ENCODE peak calls at places on chromosome 16, in seven cellular contexts. One of them, this sample, is unnamed.

GRCh38 chr16:87556941-87557459 is 45.3 kb upstream of the JPH3 start:
- DNase-seq in H1: no peak
- DNase-seq in A549: no peak
- DNase-seq in HCT116: no peak
- DNase-seq in K562: no peak
- DNase-seq in GM12878: no peak
- DNase-seq in HepG2: no peak
- DNase-seq in this sample: peak

GRCh38 chr16:58426095-58426494 is 33.8 kb downstream of the GINS3 start:
- DNase-seq in H1: no peak
- DNase-seq in A549: no peak
- DNase-seq in HCT116: no peak
- DNase-seq in K562: no peak
- DNase-seq in GM12878: peak
- DNase-seq in HepG2: no peak
- DNase-seq in this sample: no peak

GRCh38 chr16:14240964-14241363 is 169.8 kb downstream of the MRTFB start:
- DNase-seq in H1: no peak
- DNase-seq in A549: no peak
- DNase-seq in HCT116: no peak
- DNase-seq in K562: no peak
- DNase-seq in GM12878: no peak
- DNase-seq in HepG2: no peak
- DNase-seq in this sample: no peak

GRCh38 chr16:10876799-10877341 is at the start of gene CIITA:
- DNase-seq in H1: no peak
- DNase-seq in A549: no peak
- DNase-seq in HCT116: peak
- DNase-seq in K562: peak
- DNase-seq in GM12878: peak
- DNase-seq in HepG2: no peak
- DNase-seq in this sample: peak

GRCh38 chr16:77540656-77541055 is 105.8 kb upstream of the ADAMTS18 start:
- DNase-seq in H1: no peak
- DNase-seq in A549: no peak
- DNase-seq in HCT116: no peak
- DNase-seq in K562: no peak
- DNase-seq in GM12878: no peak
- DNase-seq in HepG2: no peak
- DNase-seq in this sample: no peak

GRCh38 chr16:66888647-66889615 is 8.6 kb downstream of the PDP2 start:
- DNase-seq in H1: no peak
- DNase-seq in A549: no peak
- DNase-seq in HCT116: no peak
- DNase-seq in K562: no peak
- DNase-seq in GM12878: no peak
- DNase-seq in HepG2: no peak
- DNase-seq in this sample: no peak

GRCh38 chr16:12157510-12158093 is 181.1 kb downstream of the SNX29 start:
- DNase-seq in H1: no peak
- DNase-seq in A549: no peak
- DNase-seq in HCT116: no peak
- DNase-seq in K562: no peak
- DNase-seq in GM12878: no peak
- DNase-seq in HepG2: peak
- DNase-seq in this sample: peak

GRCh38 chr16:8866118-8866883 is 2.5 kb downstream of the CARHSP1 start:
- DNase-seq in H1: peak
- DNase-seq in A549: no peak
- DNase-seq in HCT116: no peak
- DNase-seq in K562: no peak
- DNase-seq in GM12878: no peak
- DNase-seq in HepG2: peak
- DNase-seq in this sample: no peak

GRCh38 chr16:17266606-17267313 is 204.0 kb downstream of the XYLT1 start:
- DNase-seq in H1: no peak
- DNase-seq in A549: no peak
- DNase-seq in HCT116: no peak
- DNase-seq in K562: no peak
- DNase-seq in GM12878: no peak
- DNase-seq in HepG2: no peak
- DNase-seq in this sample: no peak

GRCh38 chr16:49708491-49708890 is 147.4 kb downstream of the ZNF423 start:
- DNase-seq in H1: no peak
- DNase-seq in A549: no peak
- DNase-seq in HCT116: no peak
- DNase-seq in K562: no peak
- DNase-seq in GM12878: no peak
- DNase-seq in HepG2: no peak
- DNase-seq in this sample: no peak

GRCh38 chr16:7921360-7921759 is 588.7 kb downstream of the RBFOX1 start:
- DNase-seq in H1: peak
- DNase-seq in A549: no peak
- DNase-seq in HCT116: no peak
- DNase-seq in K562: no peak
- DNase-seq in GM12878: no peak
- DNase-seq in HepG2: no peak
- DNase-seq in this sample: no peak

GRCh38 chr16:78325532-78325931 is 226.1 kb downstream of the WWOX start:
- DNase-seq in H1: no peak
- DNase-seq in A549: no peak
- DNase-seq in HCT116: no peak
- DNase-seq in K562: no peak
- DNase-seq in GM12878: no peak
- DNase-seq in HepG2: no peak
- DNase-seq in this sample: no peak

GRCh38 chr16:57592591-57593003 is 35.8 kb upstream of the ADGRG1 start:
- DNase-seq in H1: no peak
- DNase-seq in A549: no peak
- DNase-seq in HCT116: no peak
- DNase-seq in K562: no peak
- DNase-seq in GM12878: no peak
- DNase-seq in HepG2: no peak
- DNase-seq in this sample: no peak

GRCh38 chr16:81035975-81036750 is 521 bp downstream of the ATMIN start:
- DNase-seq in H1: no peak
- DNase-seq in A549: peak
- DNase-seq in HCT116: no peak
- DNase-seq in K562: peak
- DNase-seq in GM12878: no peak
- DNase-seq in HepG2: peak
- DNase-seq in this sample: peak

GRCh38 chr16:48123104-48123788 is 32.5 kb downstream of the ABCC12 start:
- DNase-seq in H1: no peak
- DNase-seq in A549: peak
- DNase-seq in HCT116: peak
- DNase-seq in K562: peak
- DNase-seq in GM12878: no peak
- DNase-seq in HepG2: peak
- DNase-seq in this sample: peak

GRCh38 chr16:47848481-47849109 is 307.2 kb downstream of the ABCC12 start:
- DNase-seq in H1: peak
- DNase-seq in A549: no peak
- DNase-seq in HCT116: no peak
- DNase-seq in K562: no peak
- DNase-seq in GM12878: no peak
- DNase-seq in HepG2: no peak
- DNase-seq in this sample: peak

GRCh38 chr16:28910046-28911031 is 14.7 kb downstream of the RABEP2 start:
- DNase-seq in H1: no peak
- DNase-seq in A549: no peak
- DNase-seq in HCT116: peak
- DNase-seq in K562: no peak
- DNase-seq in GM12878: no peak
- DNase-seq in HepG2: no peak
- DNase-seq in this sample: peak

GRCh38 chr16:22300427-22301071 is 3.3 kb downstream of the POLR3E start:
- DNase-seq in H1: no peak
- DNase-seq in A549: peak
- DNase-seq in HCT116: no peak
- DNase-seq in K562: peak
- DNase-seq in GM12878: no peak
- DNase-seq in HepG2: peak
- DNase-seq in this sample: peak

GRCh38 chr16:15515992-15516391 is 81.6 kb downstream of the BMERB1 start:
- DNase-seq in H1: no peak
- DNase-seq in A549: no peak
- DNase-seq in HCT116: no peak
- DNase-seq in K562: no peak
- DNase-seq in GM12878: no peak
- DNase-seq in HepG2: no peak
- DNase-seq in this sample: no peak

GRCh38 chr16:58848662-58849002 is 114.5 kb upstream of the GOT2 start:
- DNase-seq in H1: no peak
- DNase-seq in A549: no peak
- DNase-seq in HCT116: no peak
- DNase-seq in K562: no peak
- DNase-seq in GM12878: no peak
- DNase-seq in HepG2: no peak
- DNase-seq in this sample: no peak

GRCh38 chr16:81470796-81471636 is 26.4 kb downstream of the CMIP start:
- DNase-seq in H1: no peak
- DNase-seq in A549: no peak
- DNase-seq in HCT116: no peak
- DNase-seq in K562: no peak
- DNase-seq in GM12878: no peak
- DNase-seq in HepG2: no peak
- DNase-seq in this sample: no peak

GRCh38 chr16:22901563-22901962 is 87.6 kb downstream of the HS3ST2 start:
- DNase-seq in H1: no peak
- DNase-seq in A549: no peak
- DNase-seq in HCT116: no peak
- DNase-seq in K562: no peak
- DNase-seq in GM12878: no peak
- DNase-seq in HepG2: no peak
- DNase-seq in this sample: no peak

GRCh38 chr16:28297784-28298510 is 5.6 kb downstream of the SBK1 start:
- DNase-seq in H1: no peak
- DNase-seq in A549: no peak
- DNase-seq in HCT116: no peak
- DNase-seq in K562: no peak
- DNase-seq in GM12878: no peak
- DNase-seq in HepG2: no peak
- DNase-seq in this sample: no peak

DNA sequence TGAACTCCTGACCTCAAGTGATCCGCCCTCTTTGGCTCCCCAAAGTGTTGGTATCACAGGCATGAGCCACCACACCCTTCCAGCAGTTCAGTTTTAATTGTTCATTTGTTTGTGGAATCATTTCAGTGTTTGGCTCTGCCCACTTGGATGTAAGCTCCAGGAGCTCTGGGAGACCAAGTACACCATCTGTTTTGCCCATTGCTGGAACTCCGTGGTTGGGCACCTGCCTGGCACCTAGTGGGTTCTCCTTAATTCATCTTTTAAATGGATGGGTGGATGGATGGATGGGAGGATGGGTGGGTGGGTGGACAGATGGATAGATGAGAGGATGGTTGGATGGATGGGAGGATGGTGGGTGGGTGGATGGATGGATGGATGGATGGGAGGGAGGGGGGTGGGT is 953 bp upstream of the NECAB2 start:
- DNase-seq in H1: no peak
- DNase-seq in A549: no peak
- DNase-seq in HCT116: no peak
- DNase-seq in K562: no peak
- DNase-seq in GM12878: no peak
- DNase-seq in HepG2: no peak
- DNase-seq in this sample: no peak
- TF ChIP-seq POLR2A in H1: no peak
- TF ChIP-seq POLR2A in A549: no peak
- TF ChIP-seq POLR2A in HCT116: no peak
- TF ChIP-seq POLR2A in K562: no peak
- TF ChIP-seq POLR2A in GM12878: no peak
- TF ChIP-seq POLR2A in HepG2: no peak
- TF ChIP-seq POLR2A in this sample: no peak

GRCh38 chr16:19363741-19364140 is 53.9 kb upstream of the TMC5 start:
- DNase-seq in H1: no peak
- DNase-seq in A549: no peak
- DNase-seq in HCT116: no peak
- DNase-seq in K562: no peak
- DNase-seq in GM12878: no peak
- DNase-seq in HepG2: no peak
- DNase-seq in this sample: no peak

GRCh38 chr16:19361587-19361986 is 56.1 kb upstream of the TMC5 start:
- DNase-seq in H1: no peak
- DNase-seq in A549: no peak
- DNase-seq in HCT116: no peak
- DNase-seq in K562: no peak
- DNase-seq in GM12878: no peak
- DNase-seq in HepG2: no peak
- DNase-seq in this sample: no peak

GRCh38 chr16:19367335-19367734 is 50.3 kb upstream of the TMC5 start:
- DNase-seq in H1: no peak
- DNase-seq in A549: no peak
- DNase-seq in HCT116: no peak
- DNase-seq in K562: no peak
- DNase-seq in GM12878: no peak
- DNase-seq in HepG2: no peak
- DNase-seq in this sample: no peak

GRCh38 chr16:19366384-19366783 is 51.3 kb upstream of the TMC5 start:
- DNase-seq in H1: no peak
- DNase-seq in A549: no peak
- DNase-seq in HCT116: no peak
- DNase-seq in K562: no peak
- DNase-seq in GM12878: no peak
- DNase-seq in HepG2: no peak
- DNase-seq in this sample: no peak
- TF ChIP-seq CEBPB in H1: no peak
- TF ChIP-seq CEBPB in A549: no peak
- TF ChIP-seq CEBPB in HCT116: no peak
- TF ChIP-seq CEBPB in K562: no peak
- TF ChIP-seq CEBPB in GM12878: no peak
- TF ChIP-seq CEBPB in HepG2: no peak
- TF ChIP-seq CEBPB in this sample: no peak

GRCh38 chr16:31354394-31355291 is at the start of gene ITGAX:
- DNase-seq in H1: no peak
- DNase-seq in A549: peak
- DNase-seq in HCT116: no peak
- DNase-seq in K562: peak
- DNase-seq in GM12878: peak
- DNase-seq in HepG2: no peak
- DNase-seq in this sample: peak
- TF ChIP-seq POLR2A in H1: no peak
- TF ChIP-seq POLR2A in A549: no peak
- TF ChIP-seq POLR2A in HCT116: no peak
- TF ChIP-seq POLR2A in K562: no peak
- TF ChIP-seq POLR2A in GM12878: peak
- TF ChIP-seq POLR2A in HepG2: no peak
- TF ChIP-seq POLR2A in this sample: no peak

DNA sequence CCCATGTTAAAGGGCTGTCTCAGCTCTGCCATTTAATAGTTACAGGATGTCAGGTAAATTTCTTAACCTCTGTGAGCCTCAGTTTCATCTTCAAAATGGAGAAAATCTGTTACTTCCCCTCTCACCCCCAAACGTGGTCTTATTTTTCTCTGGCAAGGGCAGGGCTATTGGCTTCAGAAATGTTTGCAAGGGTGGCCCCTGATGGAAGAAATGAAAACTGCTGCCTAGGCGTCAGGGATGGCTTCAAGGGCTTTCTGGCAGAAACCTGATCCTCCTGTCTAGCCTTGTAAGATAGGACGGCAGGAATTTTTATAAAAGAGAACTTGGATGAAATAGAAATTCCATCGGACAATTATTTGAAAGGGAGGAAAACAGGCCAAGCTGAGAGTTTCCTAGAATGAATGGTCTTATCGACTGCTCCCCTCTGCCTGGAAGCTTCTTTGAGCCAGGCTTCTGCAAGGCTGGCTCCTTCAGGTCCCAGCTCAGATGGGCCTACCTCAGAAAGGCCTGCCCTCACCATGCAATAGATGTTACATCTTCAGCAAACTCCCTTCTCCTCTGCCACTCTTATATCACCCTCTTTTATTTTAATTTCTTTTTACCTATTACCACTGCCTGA is 43.0 kb upstream of the TANGO6 start:
- DNase-seq in H1: peak
- DNase-seq in A549: peak
- DNase-seq in HCT116: peak
- DNase-seq in K562: peak
- DNase-seq in GM12878: peak
- DNase-seq in HepG2: peak
- DNase-seq in this sample: peak
- TF ChIP-seq CEBPB in H1: no peak
- TF ChIP-seq CEBPB in A549: no peak
- TF ChIP-seq CEBPB in HCT116: no peak
- TF ChIP-seq CEBPB in K562: no peak
- TF ChIP-seq CEBPB in GM12878: no peak
- TF ChIP-seq CEBPB in HepG2: no peak
- TF ChIP-seq CEBPB in this sample: no peak